ENCODE peak calls at places on chromosomes 7 and 10, in eight cellular contexts. One of them, this sample, is unnamed.

GRCh38 chr7:18421297-18422004 is 74.1 kb upstream of the HDAC9 start:
- DNase-seq in stimulated activated CD4-positive, alpha-beta T cell treated with anti-CD3 and anti-CD28 coated beads, Interleukin-1b, Interleukin-23, amount 100 ng/mL, for 1 hour: no peak
- DNase-seq in GM23248: no peak
- DNase-seq in adrenal gland: no peak
- DNase-seq in pancreas: no peak
- DNase-seq in H4: peak; percentile 73
- DNase-seq in GM13977: peak; percentile 12
- DNase-seq in omental fat pad: no peak
- DNase-seq in this sample: no peak

GRCh38 chr10:56856569-56856968 is 495.5 kb upstream of the ZWINT start:
- DNase-seq in stimulated activated CD4-positive, alpha-beta T cell treated with anti-CD3 and anti-CD28 coated beads, Interleukin-1b, Interleukin-23, amount 100 ng/mL, for 1 hour: no peak
- DNase-seq in GM23248: no peak
- DNase-seq in adrenal gland: no peak
- DNase-seq in pancreas: no peak
- DNase-seq in H4: no peak
- DNase-seq in GM13977: no peak
- DNase-seq in omental fat pad: no peak
- DNase-seq in this sample: no peak

GRCh38 chr10:94500063-94500462 is 45.5 kb upstream of the HELLS start:
- DNase-seq in stimulated activated CD4-positive, alpha-beta T cell treated with anti-CD3 and anti-CD28 coated beads, Interleukin-1b, Interleukin-23, amount 100 ng/mL, for 1 hour: no peak
- DNase-seq in GM23248: peak; percentile 13
- DNase-seq in adrenal gland: no peak
- DNase-seq in pancreas: no peak
- DNase-seq in H4: peak; percentile 10
- DNase-seq in GM13977: no peak
- DNase-seq in omental fat pad: no peak
- DNase-seq in this sample: peak; percentile 6

GRCh38 chr7:73988197-73988596 is 39.8 kb upstream of the ELN start:
- DNase-seq in stimulated activated CD4-positive, alpha-beta T cell treated with anti-CD3 and anti-CD28 coated beads, Interleukin-1b, Interleukin-23, amount 100 ng/mL, for 1 hour: no peak
- DNase-seq in GM23248: peak; percentile 33
- DNase-seq in adrenal gland: no peak
- DNase-seq in pancreas: peak; percentile 40
- DNase-seq in H4: peak; percentile 41
- DNase-seq in GM13977: no peak
- DNase-seq in omental fat pad: no peak
- DNase-seq in this sample: peak; percentile 40

GRCh38 chr7:133675510-133676218 is 422.8 kb downstream of the EXOC4 start:
- DNase-seq in stimulated activated CD4-positive, alpha-beta T cell treated with anti-CD3 and anti-CD28 coated beads, Interleukin-1b, Interleukin-23, amount 100 ng/mL, for 1 hour: no peak
- DNase-seq in GM23248: no peak
- DNase-seq in adrenal gland: no peak
- DNase-seq in pancreas: no peak
- DNase-seq in H4: no peak
- DNase-seq in GM13977: no peak
- DNase-seq in omental fat pad: no peak
- DNase-seq in this sample: no peak

GRCh38 chr7:141511370-141512335 is 39.6 kb upstream of the AGK start:
- DNase-seq in stimulated activated CD4-positive, alpha-beta T cell treated with anti-CD3 and anti-CD28 coated beads, Interleukin-1b, Interleukin-23, amount 100 ng/mL, for 1 hour: no peak
- DNase-seq in GM23248: peak; percentile 20
- DNase-seq in adrenal gland: no peak
- DNase-seq in pancreas: peak; percentile 67
- DNase-seq in H4: no peak
- DNase-seq in GM13977: no peak
- DNase-seq in omental fat pad: no peak
- DNase-seq in this sample: peak; percentile 71

GRCh38 chr10:130491011-130491697 is 355.0 kb downstream of the GLRX3 start:
- DNase-seq in stimulated activated CD4-positive, alpha-beta T cell treated with anti-CD3 and anti-CD28 coated beads, Interleukin-1b, Interleukin-23, amount 100 ng/mL, for 1 hour: no peak
- DNase-seq in GM23248: no peak
- DNase-seq in adrenal gland: no peak
- DNase-seq in pancreas: no peak
- DNase-seq in H4: no peak
- DNase-seq in GM13977: no peak
- DNase-seq in omental fat pad: no peak
- DNase-seq in this sample: no peak

GRCh38 chr10:62025901-62026879 is 124.7 kb downstream of the ARID5B start:
- DNase-seq in stimulated activated CD4-positive, alpha-beta T cell treated with anti-CD3 and anti-CD28 coated beads, Interleukin-1b, Interleukin-23, amount 100 ng/mL, for 1 hour: no peak
- DNase-seq in GM23248: peak; percentile 89
- DNase-seq in adrenal gland: no peak
- DNase-seq in pancreas: no peak
- DNase-seq in H4: no peak
- DNase-seq in GM13977: no peak
- DNase-seq in omental fat pad: no peak
- DNase-seq in this sample: no peak

GRCh38 chr7:144738708-144739314 is 97.0 kb downstream of the TPK1 start:
- DNase-seq in stimulated activated CD4-positive, alpha-beta T cell treated with anti-CD3 and anti-CD28 coated beads, Interleukin-1b, Interleukin-23, amount 100 ng/mL, for 1 hour: no peak
- DNase-seq in GM23248: peak; percentile 50
- DNase-seq in adrenal gland: peak; percentile 9
- DNase-seq in pancreas: no peak
- DNase-seq in H4: peak; percentile 38
- DNase-seq in GM13977: peak; percentile 7
- DNase-seq in omental fat pad: no peak
- DNase-seq in this sample: no peak

GRCh38 chr10:98242823-98243222 is 25.2 kb downstream of the LOXL4 start:
- DNase-seq in stimulated activated CD4-positive, alpha-beta T cell treated with anti-CD3 and anti-CD28 coated beads, Interleukin-1b, Interleukin-23, amount 100 ng/mL, for 1 hour: no peak
- DNase-seq in GM23248: peak; percentile 51
- DNase-seq in adrenal gland: no peak
- DNase-seq in pancreas: no peak
- DNase-seq in H4: no peak
- DNase-seq in GM13977: no peak
- DNase-seq in omental fat pad: no peak
- DNase-seq in this sample: peak; percentile 23

GRCh38 chr7:127239814-127240213 is 12.9 kb downstream of the GRM8 start:
- DNase-seq in stimulated activated CD4-positive, alpha-beta T cell treated with anti-CD3 and anti-CD28 coated beads, Interleukin-1b, Interleukin-23, amount 100 ng/mL, for 1 hour: no peak
- DNase-seq in GM23248: no peak
- DNase-seq in adrenal gland: no peak
- DNase-seq in pancreas: no peak
- DNase-seq in H4: no peak
- DNase-seq in GM13977: no peak
- DNase-seq in omental fat pad: no peak
- DNase-seq in this sample: peak; percentile 30

GRCh38 chr7:79339208-79339925 is 114.1 kb downstream of the MAGI2 start:
- DNase-seq in stimulated activated CD4-positive, alpha-beta T cell treated with anti-CD3 and anti-CD28 coated beads, Interleukin-1b, Interleukin-23, amount 100 ng/mL, for 1 hour: no peak
- DNase-seq in GM23248: no peak
- DNase-seq in adrenal gland: no peak
- DNase-seq in pancreas: no peak
- DNase-seq in H4: no peak
- DNase-seq in GM13977: no peak
- DNase-seq in omental fat pad: no peak
- DNase-seq in this sample: no peak

GRCh38 chr10:124351481-124352220 is 67.1 kb downstream of the OAT start:
- DNase-seq in stimulated activated CD4-positive, alpha-beta T cell treated with anti-CD3 and anti-CD28 coated beads, Interleukin-1b, Interleukin-23, amount 100 ng/mL, for 1 hour: no peak
- DNase-seq in GM23248: no peak
- DNase-seq in adrenal gland: no peak
- DNase-seq in pancreas: no peak
- DNase-seq in H4: no peak
- DNase-seq in GM13977: no peak
- DNase-seq in omental fat pad: no peak
- DNase-seq in this sample: no peak

GRCh38 chr7:108480311-108480710 is 24.1 kb upstream of the NRCAM start:
- DNase-seq in stimulated activated CD4-positive, alpha-beta T cell treated with anti-CD3 and anti-CD28 coated beads, Interleukin-1b, Interleukin-23, amount 100 ng/mL, for 1 hour: no peak
- DNase-seq in GM23248: no peak
- DNase-seq in adrenal gland: no peak
- DNase-seq in pancreas: no peak
- DNase-seq in H4: no peak
- DNase-seq in GM13977: no peak
- DNase-seq in omental fat pad: no peak
- DNase-seq in this sample: no peak

GRCh38 chr10:27366769-27367168 is 126.2 kb upstream of the ACBD5 start:
- DNase-seq in stimulated activated CD4-positive, alpha-beta T cell treated with anti-CD3 and anti-CD28 coated beads, Interleukin-1b, Interleukin-23, amount 100 ng/mL, for 1 hour: no peak
- DNase-seq in GM23248: no peak
- DNase-seq in adrenal gland: no peak
- DNase-seq in pancreas: no peak
- DNase-seq in H4: no peak
- DNase-seq in GM13977: peak; percentile 34
- DNase-seq in omental fat pad: no peak
- DNase-seq in this sample: no peak

GRCh38 chr7:93054975-93055374 is 62.8 kb downstream of the SAMD9 start:
- DNase-seq in stimulated activated CD4-positive, alpha-beta T cell treated with anti-CD3 and anti-CD28 coated beads, Interleukin-1b, Interleukin-23, amount 100 ng/mL, for 1 hour: no peak
- DNase-seq in GM23248: no peak
- DNase-seq in adrenal gland: no peak
- DNase-seq in pancreas: no peak
- DNase-seq in H4: no peak
- DNase-seq in GM13977: no peak
- DNase-seq in omental fat pad: no peak
- DNase-seq in this sample: no peak

GRCh38 chr10:112755446-112756117 is 194.5 kb upstream of the TCF7L2 start:
- DNase-seq in stimulated activated CD4-positive, alpha-beta T cell treated with anti-CD3 and anti-CD28 coated beads, Interleukin-1b, Interleukin-23, amount 100 ng/mL, for 1 hour: no peak
- DNase-seq in GM23248: no peak
- DNase-seq in adrenal gland: no peak
- DNase-seq in pancreas: no peak
- DNase-seq in H4: no peak
- DNase-seq in GM13977: no peak
- DNase-seq in omental fat pad: no peak
- DNase-seq in this sample: no peak

GRCh38 chr7:101718747-101719260 is 89.7 kb upstream of the MYL10 start:
- DNase-seq in stimulated activated CD4-positive, alpha-beta T cell treated with anti-CD3 and anti-CD28 coated beads, Interleukin-1b, Interleukin-23, amount 100 ng/mL, for 1 hour: no peak
- DNase-seq in GM23248: no peak
- DNase-seq in adrenal gland: no peak
- DNase-seq in pancreas: no peak
- DNase-seq in H4: no peak
- DNase-seq in GM13977: no peak
- DNase-seq in omental fat pad: no peak
- DNase-seq in this sample: peak; percentile 37

GRCh38 chr7:99027841-99028240 is 116.1 kb downstream of the SMURF1 start:
- DNase-seq in stimulated activated CD4-positive, alpha-beta T cell treated with anti-CD3 and anti-CD28 coated beads, Interleukin-1b, Interleukin-23, amount 100 ng/mL, for 1 hour: no peak
- DNase-seq in GM23248: no peak
- DNase-seq in adrenal gland: no peak
- DNase-seq in pancreas: no peak
- DNase-seq in H4: no peak
- DNase-seq in GM13977: no peak
- DNase-seq in omental fat pad: no peak
- DNase-seq in this sample: no peak

GRCh38 chr10:26938578-26938977 is 77.8 kb upstream of the ABI1 start:
- DNase-seq in stimulated activated CD4-positive, alpha-beta T cell treated with anti-CD3 and anti-CD28 coated beads, Interleukin-1b, Interleukin-23, amount 100 ng/mL, for 1 hour: no peak
- DNase-seq in GM23248: no peak
- DNase-seq in adrenal gland: no peak
- DNase-seq in pancreas: no peak
- DNase-seq in H4: no peak
- DNase-seq in GM13977: no peak
- DNase-seq in omental fat pad: no peak
- DNase-seq in this sample: peak; percentile 51

GRCh38 chr7:33191326-33191725 is 62.0 kb downstream of the BBS9 start:
- DNase-seq in stimulated activated CD4-positive, alpha-beta T cell treated with anti-CD3 and anti-CD28 coated beads, Interleukin-1b, Interleukin-23, amount 100 ng/mL, for 1 hour: no peak
- DNase-seq in GM23248: no peak
- DNase-seq in adrenal gland: no peak
- DNase-seq in pancreas: no peak
- DNase-seq in H4: peak; percentile 51
- DNase-seq in GM13977: peak; percentile 29
- DNase-seq in omental fat pad: no peak
- DNase-seq in this sample: peak; percentile 57

GRCh38 chr10:114615600-114616007 is 42.5 kb downstream of the ABLIM1 start:
- DNase-seq in stimulated activated CD4-positive, alpha-beta T cell treated with anti-CD3 and anti-CD28 coated beads, Interleukin-1b, Interleukin-23, amount 100 ng/mL, for 1 hour: no peak
- DNase-seq in GM23248: no peak
- DNase-seq in adrenal gland: no peak
- DNase-seq in pancreas: no peak
- DNase-seq in H4: no peak
- DNase-seq in GM13977: peak; percentile 68
- DNase-seq in omental fat pad: no peak
- DNase-seq in this sample: no peak

GRCh38 chr10:129941199-129942018 is 22.7 kb downstream of the EBF3 start:
- DNase-seq in stimulated activated CD4-positive, alpha-beta T cell treated with anti-CD3 and anti-CD28 coated beads, Interleukin-1b, Interleukin-23, amount 100 ng/mL, for 1 hour: no peak
- DNase-seq in GM23248: no peak
- DNase-seq in adrenal gland: no peak
- DNase-seq in pancreas: no peak
- DNase-seq in H4: no peak
- DNase-seq in GM13977: no peak
- DNase-seq in omental fat pad: no peak
- DNase-seq in this sample: no peak

GRCh38 chr7:45155941-45156340 is 1.6 kb upstream of the RAMP3 start:
- DNase-seq in stimulated activated CD4-positive, alpha-beta T cell treated with anti-CD3 and anti-CD28 coated beads, Interleukin-1b, Interleukin-23, amount 100 ng/mL, for 1 hour: no peak
- DNase-seq in GM23248: no peak
- DNase-seq in adrenal gland: no peak
- DNase-seq in pancreas: no peak
- DNase-seq in H4: no peak
- DNase-seq in GM13977: no peak
- DNase-seq in omental fat pad: no peak
- DNase-seq in this sample: no peak

This sample was measured in H7.